ENCODE peak calls at places on chromosomes 7 and 10, in seven cellular contexts. C is PC-3, T is astrocyte, H is neural progenitor cell, B is HCT116, K is adipocyte, N is fibroblast of lung. R is an unnamed sample. For H3K4me1, the result is how much of the 10 kb centered on the place peaks cover.

GRCh38 chr10:3942930-3943489 is 158.0 kb upstream of the KLF6 start:
- DNase-seq in B (no peak), N (no peak), C (no peak), K (no peak), T (no peak), H (no peak), R (no peak)

GRCh38 chr7:28732037-28732869 is 225.9 kb downstream of the TRIL start:
- DNase-seq in H (peak), K (peak), C (peak), T (peak), B (no peak), N (peak), R (no peak)

GRCh38 chr7:152436279-152437147 is 710 bp upstream of the KMT2C start:
- DNase-seq in T (peak), C (peak), N (peak), K (peak), H (peak), B (peak), R (no peak)

GRCh38 chr7:71077743-71078476 is 54.0 kb upstream of the GALNT17 start:
- DNase-seq in H (no peak), B (no peak), C (no peak), K (no peak), N (no peak), T (no peak), R (no peak)

GRCh38 chr10:28744021-28744420 is 66.7 kb downstream of the BAMBI start:
- DNase-seq in T (no peak), C (no peak), N (no peak), B (no peak), K (no peak), H (no peak), R (no peak)

GRCh38 chr7:75734586-75735047 is 4.1 kb downstream of the HIP1 start:
- DNase-seq in K (no peak), B (no peak), T (peak), N (peak), C (no peak), H (peak), R (no peak)

GRCh38 chr7:91492317-91492716 is 228.1 kb downstream of the FZD1 start:
- DNase-seq in T (no peak), H (no peak), C (no peak), B (no peak), N (no peak), K (no peak), R (no peak)

GRCh38 chr7:131238260-131238940 is 89.3 kb upstream of the MKLN1 start:
- DNase-seq in K (no peak), H (no peak), T (peak), B (no peak), N (peak), C (peak), R (peak)

GRCh38 chr10:68871731-68872342 is 29.3 kb upstream of the DDX50 start:
- DNase-seq in T (peak), H (peak), K (peak), N (peak), B (no peak), C (peak), R (no peak)

GRCh38 chr10:46022978-46023702 is 7.3 kb downstream of the NCOA4 start:
- DNase-seq in B (peak), N (peak), C (peak), H (peak), T (peak), K (peak), R (no peak)

GRCh38 chr10:132939957-132940790 is 2.2 kb downstream of the CFAP46 start:
- DNase-seq in B (no peak), C (peak), T (peak), N (peak), K (peak), H (peak), R (no peak)

GRCh38 chr10:70816220-70816894 is 609 bp downstream of the SGPL1 start:
- DNase-seq in H (peak), T (peak), B (peak), N (peak), C (peak), K (peak), R (no peak)

GRCh38 chr7:139340808-139341057 is 404 bp upstream of the FMC1 start:
- DNase-seq in C (no peak), T (no peak), H (no peak), N (no peak), K (no peak), B (no peak), R (no peak)

GRCh38 chr7:131226116-131226562 is 101.5 kb upstream of the MKLN1 start:
- DNase-seq in H (no peak), C (no peak), N (no peak), K (peak), T (no peak), B (no peak), R (no peak)

GRCh38 chr10:71040890-71041590 is 152.7 kb upstream of the PCBD1 start:
- DNase-seq in N (no peak), H (no peak), C (no peak), K (no peak), T (no peak), B (no peak), R (no peak)

GRCh38 chr10:30013684-30014246 is 45.6 kb downstream of the JCAD start:
- DNase-seq in B (no peak), C (no peak), T (peak), K (no peak), H (no peak), N (peak), R (no peak)

GRCh38 chr7:90621130-90621891 is 25.2 kb downstream of the CDK14 start:
- DNase-seq in K (no peak), B (no peak), H (no peak), N (no peak), T (no peak), C (peak), R (no peak)

GRCh38 chr10:1420663-1421362 is 316.5 kb downstream of the ADARB2 start:
- DNase-seq in K (peak), B (peak), C (peak), H (peak), N (no peak), T (no peak), R (no peak)

GRCh38 chr10:19411119-19411518 is 362.5 kb downstream of the MALRD1 start:
- DNase-seq in B (no peak), H (no peak), N (no peak), C (no peak), T (no peak), K (no peak), R (no peak)

GRCh38 chr7:7148799-7149481 is 33.4 kb upstream of the C1GALT1 start:
- DNase-seq in H (no peak), B (no peak), C (no peak), K (peak), N (peak), T (peak), R (no peak)

GRCh38 chr10:9028211-9028610 is 973.7 kb downstream of the GATA3 start:
- DNase-seq in C (no peak), N (no peak), B (no peak), T (no peak), H (no peak), K (no peak), R (no peak)

GRCh38 chr7:97167749-97168148 is 50.3 kb downstream of the SDHAF3 start:
- DNase-seq in H (no peak), C (no peak), N (no peak), B (no peak), T (no peak), K (no peak), R (no peak)

GRCh38 chr7:23622469-23622868 is 25.3 kb downstream of the CCDC126 start:
- DNase-seq in H (no peak), B (no peak), N (peak), C (no peak), K (peak), T (peak), R (no peak)

GRCh38 chr7:104984591-104985258 is 29.3 kb upstream of the KMT2E start:
- DNase-seq in K (no peak), H (no peak), C (no peak), T (no peak), B (no peak), N (no peak), R (no peak)

GRCh38 chr7:72785166-72785955 is 42.6 kb downstream of the TYW1B start:
- DNase-seq in K (peak), T (peak), B (no peak), H (no peak), N (peak), C (peak), R (no peak)

GRCh38 chr7:16851829-16852228 is 30.0 kb downstream of the AGR3 start:
- DNase-seq in N (no peak), T (no peak), H (peak), K (no peak), C (no peak), B (no peak), R (no peak)

GRCh38 chr7:134686782-134687181 is 40.1 kb downstream of the BPGM start:
- DNase-seq in K (peak), H (no peak), N (peak), T (no peak), B (no peak), C (peak), R (no peak)

GRCh38 chr7:18086165-18087030 is 58.8 kb upstream of the PRPS1L1 start:
- DNase-seq in B (no peak), N (peak), H (peak), T (peak), K (peak), C (peak), R (no peak)

GRCh38 chr10:17255512-17255911 is 27.5 kb downstream of the VIM start:
- DNase-seq in H (no peak), T (no peak), B (no peak), N (no peak), K (no peak), C (no peak), R (no peak)

GRCh38 chr10:88196298-88196697 is 332.9 kb downstream of the PTEN start:
- DNase-seq in C (no peak), H (no peak), K (peak), T (no peak), B (no peak), N (peak), R (no peak)

GRCh38 chr10:61140765-61141392 is 196.9 kb upstream of the RHOBTB1 start:
- DNase-seq in N (peak), K (peak), H (peak), B (peak), C (peak), T (peak), R (no peak)

GRCh38 chr10:88114368-88114767 is 250.9 kb downstream of the PTEN start:
- DNase-seq in H (peak), B (peak), N (peak), K (peak), C (no peak), T (no peak), R (no peak)

GRCh38 chr7:98323597-98324322 is 42.3 kb downstream of the BRI3 start:
- DNase-seq in H (peak), T (peak), B (no peak), N (peak), K (no peak), C (no peak), R (no peak)

GRCh38 chr10:119177708-119178370 is 773 bp downstream of the PRDX3 start:
- DNase-seq in N (no peak), K (no peak), C (no peak), T (no peak), H (no peak), B (no peak), R (no peak)

GRCh38 chr10:119176166-119176565 is 2.4 kb downstream of the PRDX3 start:
- DNase-seq in T (no peak), N (no peak), H (no peak), B (no peak), C (no peak), K (peak), R (no peak)

GRCh38 chr10:119178371-119179119 is at the start of gene PRDX3:
- DNase-seq in C (peak), B (peak), N (peak), H (peak), T (peak), K (peak), R (peak)

DNA sequence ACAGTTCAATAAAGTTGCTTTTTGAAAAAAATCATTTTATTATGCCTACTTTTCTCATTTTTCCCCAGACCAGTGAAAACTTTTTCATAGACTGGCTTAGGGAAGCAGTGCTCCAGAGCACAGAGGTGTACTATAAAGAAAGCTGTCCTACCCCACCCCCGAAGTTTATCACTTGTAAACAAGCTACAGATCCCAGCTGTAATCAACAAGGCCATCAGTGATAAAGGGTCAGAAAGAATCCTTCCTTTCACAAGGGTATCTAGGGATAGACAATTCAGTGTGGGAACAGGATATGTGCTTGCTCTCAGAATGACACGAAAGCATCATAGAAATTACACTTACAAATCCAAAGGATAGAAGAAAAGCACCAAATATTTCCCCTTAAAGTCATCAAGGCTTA is 4.5 kb downstream of the PRDX3 start:
- DNase-seq in T (no peak), N (no peak), C (no peak), H (no peak), B (no peak), K (no peak), R (no peak)
- H3K9ac ChIP-seq in T (no peak), N (no peak), C (no peak), H (no peak), B (no peak), K (no peak), R (no peak)

DNA sequence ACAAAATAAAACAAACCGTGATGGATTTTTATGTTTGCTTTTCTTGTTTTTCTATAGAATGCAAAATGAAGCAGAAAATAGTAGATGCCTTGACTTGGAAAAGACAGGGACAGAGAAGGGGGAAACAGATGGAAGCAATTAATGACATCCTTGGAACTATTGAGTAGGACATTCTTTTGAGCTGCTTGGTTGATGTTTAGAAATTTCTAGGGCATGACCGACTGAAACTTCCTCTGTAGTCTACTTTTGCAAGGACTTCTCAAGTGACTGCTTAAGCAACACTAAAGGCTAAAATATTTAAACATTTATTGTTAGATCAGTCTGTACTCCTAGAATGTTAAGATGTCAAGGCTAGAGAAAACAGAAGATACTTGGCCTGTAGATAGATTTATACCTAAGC is 49.4 kb downstream of the VCL start:
- DNase-seq in H (no peak), C (no peak), B (no peak), K (peak), T (peak), N (peak), R (no peak)
- H3K4me1 ChIP-seq in H (under half), C (under half), B (under half), K (half or more), T (under half), N (under half), R (under half)

DNA sequence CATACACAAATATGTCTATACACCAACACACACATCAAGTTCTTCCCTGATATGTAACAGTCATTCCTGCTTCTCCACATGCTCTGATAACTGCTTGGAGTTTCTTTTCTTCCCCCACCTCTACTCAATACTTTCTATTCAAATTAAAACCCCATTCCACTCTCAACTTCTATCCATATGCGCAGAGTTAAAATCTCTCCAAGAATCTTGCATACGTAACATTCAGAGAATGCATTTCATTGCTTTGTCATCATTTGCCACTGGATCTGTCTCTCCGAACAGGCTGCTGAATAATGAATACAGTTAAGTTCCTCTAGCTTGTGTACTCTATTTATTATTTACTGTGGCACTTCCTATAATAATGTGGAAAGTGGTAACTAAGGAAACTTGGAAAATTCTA is 68.8 kb downstream of the DGKB start:
- DNase-seq in C (no peak), H (no peak), T (no peak), K (peak), B (no peak), N (peak), R (no peak)
- H3K9ac ChIP-seq in C (no peak), H (no peak), T (no peak), K (no peak), B (no peak), N (no peak), R (no peak)

GRCh38 chr10:48605786-48606529 is 1.1 kb upstream of the ARHGAP22 start:
- DNase-seq in K (no peak), T (peak), C (peak), H (no peak), B (no peak), N (peak), R (no peak)
- H3K4me1 ChIP-seq in K (under half), T (half or more), C (half or more), H (under half), B (under half), N (under half), R (under half)

DNA sequence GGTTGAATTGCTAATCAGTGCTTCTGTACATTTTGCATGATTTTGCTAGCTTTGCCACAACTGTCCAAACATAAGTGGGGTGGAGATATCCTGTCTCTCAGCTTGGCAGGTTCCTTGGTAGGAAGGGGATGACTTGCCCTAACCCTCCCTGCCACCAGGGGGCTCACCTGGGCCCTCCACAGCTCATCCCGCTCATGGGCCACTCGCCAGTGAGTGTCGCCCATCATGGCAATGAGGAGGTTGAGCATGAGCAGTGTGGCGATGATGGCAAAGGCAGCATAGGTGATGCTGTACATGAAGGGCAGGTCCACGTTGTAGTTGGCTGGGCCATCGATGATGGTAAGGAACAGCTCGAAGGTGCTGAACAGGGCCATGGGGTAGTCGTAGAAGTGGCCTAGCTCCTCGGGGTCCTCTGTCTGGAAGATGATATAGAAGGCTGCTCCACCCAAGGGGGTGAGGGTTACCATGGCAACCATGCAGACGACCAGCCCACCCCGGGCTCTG is 12.2 kb downstream of the TRPV6 start:
- DNase-seq in H (peak), C (peak), B (peak), N (no peak), T (no peak), K (peak), R (no peak)
- H3K9ac ChIP-seq in H (no peak), C (no peak), B (no peak), N (no peak), T (no peak), K (no peak), R (no peak)

GRCh38 chr7:92588561-92588960 is 1.6 kb downstream of the FAM133B start:
- DNase-seq in T (no peak), K (no peak), B (no peak), N (no peak), C (no peak), H (no peak), R (no peak)
- H3K4me1 ChIP-seq in T (under half), K (under half), B (under half), N (under half), C (under half), H (under half), R (under half)

GRCh38 chr7:2000153-2000687 is 232.5 kb downstream of the MAD1L1 start:
- DNase-seq in T (no peak), H (no peak), K (no peak), C (no peak), B (no peak), N (no peak), R (no peak)

GRCh38 chr7:2000801-2001321 is 231.9 kb downstream of the MAD1L1 start:
- DNase-seq in K (no peak), T (no peak), C (no peak), N (no peak), B (no peak), H (no peak), R (no peak)

GRCh38 chr7:2002561-2003450 is 229.9 kb downstream of the MAD1L1 start:
- DNase-seq in K (no peak), H (no peak), T (no peak), C (no peak), N (no peak), B (no peak), R (no peak)

GRCh38 chr7:2003451-2003930 is 229.3 kb downstream of the MAD1L1 start:
- DNase-seq in T (no peak), K (no peak), N (no peak), B (no peak), C (no peak), H (no peak), R (no peak)

GRCh38 chr7:2001601-2002442 is 230.9 kb downstream of the MAD1L1 start:
- DNase-seq in B (no peak), N (no peak), T (no peak), H (no peak), C (no peak), K (no peak), R (no peak)
- H3K9ac ChIP-seq in B (no peak), N (no peak), T (no peak), H (no peak), C (no peak), K (no peak), R (no peak)

DNA sequence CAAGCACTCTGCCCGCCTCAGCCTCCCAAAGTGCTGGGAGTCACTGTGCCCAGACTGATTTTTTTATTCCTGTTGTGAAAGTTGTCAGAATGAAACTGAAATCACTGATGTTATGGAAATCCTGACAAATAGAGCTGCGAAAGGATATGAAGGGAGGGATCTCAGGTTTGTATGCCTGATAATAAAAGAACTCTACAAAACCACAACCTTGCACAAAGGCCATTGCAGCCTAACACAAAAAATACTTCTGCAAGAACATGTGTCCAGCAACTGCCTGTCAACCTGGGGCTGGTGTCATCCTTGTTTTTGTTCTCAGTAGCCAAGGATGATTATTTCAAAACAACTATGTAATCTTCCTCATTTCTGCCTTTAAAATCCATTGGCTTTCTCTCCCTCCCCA is 126.1 kb downstream of the NEBL start:
- DNase-seq in K (no peak), H (no peak), T (no peak), N (no peak), C (no peak), B (no peak), R (no peak)
- H3K4me1 ChIP-seq in K (under half), H (under half), T (under half), N (under half), C (under half), B (under half), R (under half)

GRCh38 chr7:157627033-157627432 is 290.2 kb downstream of the DNAJB6 start:
- DNase-seq in T (no peak), K (no peak), N (no peak), C (no peak), B (no peak), H (no peak), R (no peak)
- H3K9ac ChIP-seq in T (no peak), K (no peak), N (no peak), C (no peak), B (no peak), H (no peak), R (no peak)